ENCODE peak calls at places on chromosomes 4 and X, in nine cellular contexts. W is EH; J is NCI-H748 treated with DMSO at 0.1 percent for 48 hours; F is fibroblast of lung; M is activated CD4-positive, alpha-beta T cell treated with anti-CD3 and anti-CD28 coated beads, Interleukin-2, amount 10 ng/mL, durations not matched to agents 7 days and 5 days; L is H1; E is T-helper 1 cell; S is posterior vena cava; R is H9. V is an unnamed sample.
A peak's percentile ranks its signal among the peaks of the same experiment; 100 is the strongest.

GRCh38 chrX:9899640-9900075 is 67.5 kb upstream of the CLDN34 start:
- DNase-seq in R (no peak), S (no peak), W (peak; percentile 83), L (no peak), J (no peak), E (no peak), M (no peak), F (peak; percentile 67), V (no peak)

GRCh38 chr4:143411527-143412480 is 75.1 kb downstream of the GAB1 start:
- DNase-seq in S (no peak), R (no peak), M (no peak), E (no peak), F (peak; percentile 51), W (peak; percentile 43), J (peak; percentile 77), L (no peak), V (no peak)

GRCh38 chr4:54473077-54473545 is 184.6 kb upstream of the KIT start:
- DNase-seq in L (no peak), E (no peak), S (no peak), J (peak; percentile 81), W (peak; percentile 44), R (no peak), F (no peak), M (no peak), V (no peak)

GRCh38 chrX:132041016-132041415 is 17.9 kb downstream of the STK26 start:
- DNase-seq in R (no peak), F (no peak), E (no peak), S (no peak), W (no peak), J (no peak), M (no peak), L (no peak), V (no peak)

GRCh38 chr4:25068386-25068785 is 37.6 kb upstream of the LGI2 start:
- DNase-seq in J (no peak), F (no peak), E (no peak), M (no peak), W (no peak), R (no peak), L (no peak), S (no peak), V (no peak)

GRCh38 chr4:47746122-47746521 is 91.7 kb downstream of the CORIN start:
- DNase-seq in M (no peak), F (no peak), S (no peak), L (no peak), W (no peak), R (no peak), E (no peak), J (no peak), V (no peak)

GRCh38 chr4:139585468-139585867 is 29.4 kb upstream of the SETD7 start:
- DNase-seq in R (no peak), M (no peak), J (no peak), S (no peak), E (no peak), L (no peak), F (no peak), W (no peak), V (no peak)

GRCh38 chr4:32544846-32545245 is 1824.7 kb downstream of the PCDH7 start:
- DNase-seq in L (no peak), S (no peak), W (no peak), R (no peak), M (no peak), F (no peak), J (no peak), E (no peak), V (no peak)

GRCh38 chr4:138111462-138112000 is 130.6 kb downstream of the SLC7A11 start:
- DNase-seq in R (peak; percentile 54), W (peak; percentile 56), E (no peak), L (peak; percentile 49), M (no peak), J (no peak), S (no peak), F (no peak), V (no peak)

GRCh38 chr4:145960012-145960411 is 21.4 kb upstream of the ZNF827 start:
- DNase-seq in F (no peak), E (no peak), J (no peak), L (no peak), R (no peak), S (no peak), W (no peak), M (no peak), V (no peak)

GRCh38 chrX:139126493-139126892 is 404.0 kb upstream of the F9 start:
- DNase-seq in F (no peak), E (no peak), S (no peak), W (no peak), J (peak; percentile 7), M (peak; percentile 7), R (peak; percentile 62), L (peak; percentile 13), V (peak; percentile 48)

GRCh38 chrX:51420610-51421009 is 75.8 kb downstream of the NUDT11 start:
- DNase-seq in S (no peak), M (peak; percentile 53), F (peak; percentile 58), E (no peak), J (peak; percentile 18), W (peak; percentile 30), L (no peak), R (no peak), V (peak; percentile 24)